ENCODE peak calls at places on chromosomes 12 and 14, in ten cellular contexts. O is Peyer's patch; A is HepG2; J is vagina; W is SJCRH30; U is sigmoid colon; Q is ovary; Y is mucosa of descending colon; Z is aorta; R is CD4-positive, alpha-beta memory T cell. D is an unnamed sample.

GRCh38 chr14:80275208-80275850 is 64.0 kb upstream of the DIO2 start:
- DNase-seq in O (no peak), A (no peak), J (no peak), W (no peak), U (no peak), Q (no peak), Y (no peak), Z (no peak), R (no peak), D (no peak)

GRCh38 chr14:90487031-90487430 is 90.2 kb downstream of the CALM1 start:
- DNase-seq in O (no peak), A (no peak), J (no peak), W (peak; percentile 88), U (no peak), Q (no peak), Y (peak; percentile 41), Z (no peak), R (no peak), D (no peak)

GRCh38 chr14:104218361-104219180 is 80.2 kb downstream of the KIF26A start:
- DNase-seq in O (no peak), A (no peak), J (no peak), W (peak; percentile 55), U (peak; percentile 50), Q (no peak), Y (peak; percentile 20), Z (no peak), R (no peak), D (no peak)

GRCh38 chr12:105748806-105749600 is 389.8 kb downstream of the NUAK1 start:
- DNase-seq in O (no peak), A (no peak), J (no peak), W (no peak), U (no peak), Q (peak; percentile 47), Y (no peak), Z (peak; percentile 87), R (no peak), D (no peak)

GRCh38 chr14:32408018-32408417 is 78.9 kb downstream of the AKAP6 start:
- DNase-seq in O (no peak), A (no peak), J (no peak), W (no peak), U (peak; percentile 74), Q (peak; percentile 54), Y (no peak), Z (peak; percentile 50), R (no peak), D (no peak)

GRCh38 chr12:72602616-72603015 is 330.4 kb downstream of the TRHDE start:
- DNase-seq in O (no peak), A (no peak), J (no peak), W (peak; percentile 16), U (no peak), Q (no peak), Y (no peak), Z (no peak), R (no peak), D (no peak)

GRCh38 chr12:132343294-132343972 is 14.0 kb upstream of the GALNT9 start:
- DNase-seq in O (no peak), A (no peak), J (no peak), W (no peak), U (peak; percentile 95), Q (no peak), Y (no peak), Z (no peak), R (no peak), D (no peak)

GRCh38 chr14:32205984-32206383 is 2.9 kb upstream of the RNU6-8 start:
- DNase-seq in O (no peak), A (no peak), J (no peak), W (no peak), U (no peak), Q (no peak), Y (no peak), Z (no peak), R (peak; percentile 33), D (peak; percentile 14)

GRCh38 chr14:24065408-24065807 is 6.0 kb upstream of the CPNE6 start:
- DNase-seq in O (no peak), A (no peak), J (no peak), W (no peak), U (no peak), Q (no peak), Y (no peak), Z (no peak), R (no peak), D (no peak)

GRCh38 chr14:105852378-105853088 is 326.1 kb downstream of the TMEM121 start:
- DNase-seq in O (peak; percentile 18), A (no peak), J (peak; percentile 70), W (no peak), U (no peak), Q (peak; percentile 4), Y (peak; percentile 19), Z (no peak), R (no peak), D (no peak)

GRCh38 chr12:79844693-79845092 is 90.2 kb downstream of the PPP1R12A start:
- DNase-seq in O (no peak), A (peak; percentile 41), J (no peak), W (peak; percentile 14), U (no peak), Q (no peak), Y (no peak), Z (no peak), R (no peak), D (peak; percentile 41)

GRCh38 chr12:26188641-26189040 is 6.7 kb upstream of the SSPN start:
- DNase-seq in O (no peak), A (no peak), J (no peak), W (no peak), U (no peak), Q (no peak), Y (no peak), Z (no peak), R (no peak), D (no peak)

GRCh38 chr12:48331389-48331788 is 19.3 kb downstream of the ZNF641 start:
- DNase-seq in O (no peak), A (no peak), J (no peak), W (no peak), U (no peak), Q (no peak), Y (no peak), Z (no peak), R (no peak), D (no peak)

GRCh38 chr12:57940052-57940914 is 1.1 kb upstream of the ATP23 start:
- DNase-seq in O (no peak), A (no peak), J (no peak), W (no peak), U (no peak), Q (no peak), Y (no peak), Z (no peak), R (no peak), D (no peak)

GRCh38 chr14:92348154-92348553 is 25.2 kb downstream of the SLC24A4 start:
- DNase-seq in O (no peak), A (peak; percentile 84), J (no peak), W (peak; percentile 6), U (no peak), Q (no peak), Y (no peak), Z (no peak), R (no peak), D (peak; percentile 95)

GRCh38 chr12:64610092-64610659 is at the start of gene RASSF3:
- DNase-seq in O (peak; percentile 76), A (peak; percentile 44), J (no peak), W (peak; percentile 88), U (peak; percentile 80), Q (peak; percentile 68), Y (peak; percentile 90), Z (peak; percentile 83), R (peak; percentile 79), D (peak; percentile 71)

DNA sequence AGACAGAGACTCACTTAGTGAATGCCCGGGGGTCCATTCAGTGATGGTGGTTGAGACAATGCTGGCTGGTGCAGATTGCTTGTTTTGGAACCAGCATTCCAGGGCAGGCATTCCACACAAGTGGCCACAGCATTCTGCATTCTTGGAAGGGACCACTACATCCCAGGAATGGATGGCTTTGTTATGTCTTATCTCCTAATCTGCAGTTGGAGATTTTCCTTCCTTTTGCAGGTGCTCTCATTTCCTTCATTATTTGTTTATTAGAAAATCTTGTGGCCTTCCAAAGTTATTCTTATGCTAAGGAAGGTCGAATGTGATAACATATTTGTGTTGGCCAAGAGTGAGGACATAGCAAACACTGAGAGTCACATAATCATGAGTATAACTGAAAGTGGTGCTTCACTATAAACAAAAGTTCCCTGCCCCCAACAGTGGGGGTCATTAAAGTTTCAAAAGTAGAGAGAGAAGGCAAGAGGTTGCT is 66.0 kb downstream of the BMP4 start:
- DNase-seq in O (no peak), A (peak; percentile 46), J (no peak), W (peak; percentile 31), U (no peak), Q (no peak), Y (no peak), Z (no peak), R (no peak), D (no peak)
- H3K4me1 ChIP-seq in O (no peaks in the 10 kb centered on the region), A (peaks cover 70% of the 10 kb centered on the region), J (no peaks in the 10 kb centered on the region), W (peaks cover 33% of the 10 kb centered on the region), U (no peaks in the 10 kb centered on the region), Q (no peaks in the 10 kb centered on the region), Y (peaks cover 8% of the 10 kb centered on the region), Z (no peaks in the 10 kb centered on the region), R (no peaks in the 10 kb centered on the region), D (peaks cover 9% of the 10 kb centered on the region)

DNA sequence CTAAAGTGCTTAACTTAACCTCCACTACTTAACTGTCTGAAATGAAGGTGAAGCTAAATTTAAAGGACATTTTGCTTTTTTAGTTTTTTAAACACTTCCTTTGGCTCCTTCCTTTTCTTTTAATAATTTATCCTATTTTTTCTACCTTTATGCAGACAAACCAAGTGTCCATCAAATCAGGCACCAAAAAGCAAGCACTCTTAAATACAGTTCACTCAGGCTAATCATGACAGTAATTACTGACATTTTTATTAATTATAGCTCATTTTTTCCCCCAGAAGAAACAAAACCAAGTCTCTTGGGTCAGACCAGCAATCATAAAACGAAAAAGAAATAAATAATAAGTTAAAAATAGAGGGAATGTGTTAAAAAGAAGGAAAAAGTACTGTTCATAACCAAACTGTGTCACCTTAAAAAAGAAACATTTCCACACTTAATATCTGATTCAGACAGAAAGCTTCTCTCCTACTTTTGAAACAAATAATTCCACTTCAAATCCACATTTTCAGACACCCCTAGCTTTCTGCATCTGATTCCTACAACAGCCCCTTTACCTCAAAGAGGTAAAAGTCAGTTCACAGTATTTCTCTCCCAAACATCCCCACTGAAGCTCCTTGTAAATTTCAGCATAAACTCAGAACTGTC is 5.5 kb upstream of the CCND2 start:
- DNase-seq in O (no peak), A (no peak), J (no peak), W (no peak), U (no peak), Q (no peak), Y (no peak), Z (no peak), R (no peak), D (no peak)
- H3K4me1 ChIP-seq in O (peaks cover 10% of the 10 kb centered on the region), A (peaks cover 29% of the 10 kb centered on the region), J (peaks cover 30% of the 10 kb centered on the region), W (peaks cover 6% of the 10 kb centered on the region), U (peaks cover 33% of the 10 kb centered on the region), Q (peaks cover 13% of the 10 kb centered on the region), Y (peaks cover 20% of the 10 kb centered on the region), Z (peaks cover 2% of the 10 kb centered on the region), R (peaks cover 32% of the 10 kb centered on the region), D (no peaks in the 10 kb centered on the region)

DNA sequence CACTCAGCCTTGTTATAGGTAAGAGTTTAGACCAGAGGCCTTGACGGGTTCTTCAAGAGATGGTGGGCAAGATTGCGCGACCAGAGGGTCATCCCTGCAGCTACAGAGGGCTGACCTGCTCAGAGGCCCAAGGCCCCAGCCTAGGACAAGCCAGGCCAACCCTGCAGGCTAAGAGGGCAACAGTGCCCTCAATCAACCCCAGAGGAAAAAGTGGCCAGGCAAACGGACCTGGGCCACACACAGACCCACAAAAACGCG is 1.3 kb downstream of the SSH1 start:
- DNase-seq in O (no peak), A (no peak), J (no peak), W (no peak), U (no peak), Q (no peak), Y (no peak), Z (no peak), R (no peak), D (no peak)
- H3K4me1 ChIP-seq in O (no peaks in the 10 kb centered on the region), A (peaks cover 32% of the 10 kb centered on the region), J (peaks cover 45% of the 10 kb centered on the region), W (peaks cover 2% of the 10 kb centered on the region), U (peaks cover 68% of the 10 kb centered on the region), Q (peaks cover 6% of the 10 kb centered on the region), Y (peaks cover 32% of the 10 kb centered on the region), Z (no peaks in the 10 kb centered on the region), R (peaks cover 28% of the 10 kb centered on the region), D (peaks cover 29% of the 10 kb centered on the region)

GRCh38 chr12:121578230-121579189 is 2.3 kb downstream of the KDM2B start:
- DNase-seq in O (peak; percentile 63), A (no peak), J (no peak), W (no peak), U (peak; percentile 74), Q (peak; percentile 66), Y (peak; percentile 63), Z (peak; percentile 64), R (no peak), D (no peak)
- H3K4me1 ChIP-seq in O (peaks cover 17% of the 10 kb centered on the region), A (peaks cover 59% of the 10 kb centered on the region), J (peaks cover 59% of the 10 kb centered on the region), W (peaks cover 17% of the 10 kb centered on the region), U (peaks cover 47% of the 10 kb centered on the region), Q (peaks cover 13% of the 10 kb centered on the region), Y (peaks cover 20% of the 10 kb centered on the region), Z (peaks cover 6% of the 10 kb centered on the region), R (peaks cover 48% of the 10 kb centered on the region), D (peaks cover 50% of the 10 kb centered on the region)